ENCODE peak calls at places on chromosomes 7 and 10, in nine cellular contexts. J, L, I, D, P, A, Z, N and E are unnamed samples.
A peak's percentile ranks its signal among the peaks of the same experiment; 100 is the strongest.

GRCh38 chr10:1109795-1110673 is 53.8 kb downstream of the WDR37 start:
- DNase-seq in P (peak; percentile 61), J (peak; percentile 38), D (no peak), Z (peak; percentile 83), N (no peak), L (peak; percentile 88), A (peak; percentile 83), I (no peak), E (peak; percentile 21)

GRCh38 chr7:81684513-81685262 is 85.2 kb downstream of the HGF start:
- DNase-seq in A (peak; percentile 98), D (peak; percentile 30), Z (peak; percentile 79), P (no peak), L (peak; percentile 63), J (peak; percentile 50), N (peak; percentile 70), I (peak; percentile 93), E (peak; percentile 93)

GRCh38 chr10:53140516-53140915 is 367.9 kb upstream of the MBL2 start:
- DNase-seq in J (no peak), Z (no peak), I (no peak), L (no peak), P (no peak), N (no peak), A (peak; percentile 86), D (no peak), E (no peak)

GRCh38 chr10:133310789-133311188 is 2.1 kb downstream of the ZNF511 start:
- DNase-seq in P (no peak), Z (no peak), J (no peak), I (no peak), D (no peak), A (no peak), N (no peak), L (no peak), E (no peak)

GRCh38 chr7:133859191-133859590 is 267.9 kb upstream of the LRGUK start:
- DNase-seq in J (no peak), L (no peak), N (no peak), P (no peak), A (no peak), D (no peak), I (no peak), Z (no peak), E (no peak)

GRCh38 chr10:133400624-133401424 is 6.9 kb downstream of the MTG1 start:
- DNase-seq in J (no peak), I (no peak), N (no peak), L (no peak), D (no peak), P (no peak), A (no peak), Z (no peak), E (no peak)

GRCh38 chr10:126459878-126460481 is 71.7 kb upstream of the ADAM12 start:
- DNase-seq in I (no peak), L (no peak), P (no peak), J (no peak), N (no peak), A (peak; percentile 84), Z (no peak), D (no peak), E (no peak)

GRCh38 chr10:64626856-64627255 is 1105.7 kb downstream of the REEP3 start:
- DNase-seq in L (no peak), A (no peak), N (no peak), Z (no peak), I (no peak), D (no peak), J (no peak), P (no peak), E (no peak)

GRCh38 chr10:62735464-62736188 is 68.9 kb upstream of the ADO start:
- DNase-seq in D (no peak), A (peak; percentile 50), N (no peak), L (no peak), I (no peak), Z (no peak), P (no peak), J (no peak), E (no peak)

GRCh38 chr7:2710256-2710655 is 22.3 kb downstream of the AMZ1 start:
- DNase-seq in A (no peak), N (no peak), J (no peak), P (peak; percentile 69), I (no peak), L (no peak), Z (peak; percentile 53), D (no peak), E (no peak)

GRCh38 chr7:159151231-159151630 is 6.6 kb upstream of the VIPR2 start:
- DNase-seq in L (no peak), Z (no peak), N (no peak), A (no peak), P (no peak), D (no peak), I (no peak), J (no peak), E (no peak)

GRCh38 chr10:46543379-46544014 is 13.0 kb downstream of the GPRIN2 start:
- DNase-seq in J (peak; percentile 11), P (no peak), D (no peak), I (peak; percentile 31), A (no peak), N (peak; percentile 45), Z (peak; percentile 8), L (peak; percentile 31), E (no peak)

GRCh38 chr7:22943997-22944396 is 69.9 kb downstream of the HYCC1 start:
- DNase-seq in D (no peak), A (no peak), P (no peak), N (no peak), J (no peak), I (peak; percentile 40), Z (no peak), L (no peak), E (peak; percentile 23)

GRCh38 chr7:156609010-156609877 is 31.3 kb upstream of the RNF32 start:
- DNase-seq in L (no peak), Z (peak; percentile 61), A (no peak), D (no peak), N (no peak), I (no peak), J (no peak), P (no peak), E (no peak)

GRCh38 chr10:73840056-73840402 is 28.6 kb upstream of the NDST2 start:
- DNase-seq in J (no peak), A (no peak), P (no peak), Z (no peak), I (no peak), D (no peak), L (no peak), N (no peak), E (no peak)

GRCh38 chr10:103564799-103565365 is 71.4 kb downstream of the NEURL1 start:
- DNase-seq in N (no peak), L (peak; percentile 83), Z (peak; percentile 40), D (no peak), P (no peak), J (peak; percentile 55), A (no peak), I (no peak), E (no peak)

GRCh38 chr10:72316748-72317435 is 37.8 kb downstream of the DNAJB12 start:
- DNase-seq in J (peak; percentile 67), L (peak; percentile 79), P (no peak), N (peak; percentile 80), I (peak; percentile 80), A (no peak), D (no peak), Z (peak; percentile 84), E (peak; percentile 49)

GRCh38 chr10:91613411-91614253 is 19.2 kb downstream of the PPP1R3C start:
- DNase-seq in Z (no peak), N (no peak), L (peak; percentile 21), A (peak; percentile 90), D (no peak), P (no peak), J (no peak), I (no peak), E (no peak)

GRCh38 chr7:68547794-68548193 is 1050.5 kb upstream of the AUTS2 start:
- DNase-seq in P (no peak), I (no peak), D (no peak), J (no peak), Z (no peak), L (no peak), N (no peak), A (no peak), E (no peak)

GRCh38 chr10:107914450-107915276 is 750.2 kb upstream of the SORCS1 start:
- DNase-seq in D (no peak), A (peak; percentile 30), P (no peak), Z (peak; percentile 7), L (peak; percentile 74), I (no peak), N (peak; percentile 43), J (peak; percentile 14), E (no peak)

GRCh38 chr10:69004821-69005220 is 16.2 kb downstream of the KIFBP start:
- DNase-seq in Z (no peak), J (no peak), L (peak; percentile 16), N (no peak), A (no peak), I (no peak), P (no peak), D (no peak), E (no peak)

GRCh38 chr10:54585572-54585971 is 215.5 kb downstream of the PCDH15 start:
- DNase-seq in J (no peak), L (peak; percentile 0), D (no peak), A (peak; percentile 3), N (no peak), Z (no peak), I (no peak), P (no peak), E (no peak)

GRCh38 chr10:95440756-95441546 is 120.2 kb downstream of the SORBS1 start:
- DNase-seq in L (no peak), P (no peak), I (no peak), J (peak; percentile 35), N (no peak), Z (no peak), A (no peak), D (no peak), E (no peak)
- H3K27ac ChIP-seq in L (no peak overlapping the region), P (no peak overlapping the region), I (no peak overlapping the region), J (peak overlapping the region; percentile 51), N (no peak overlapping the region), Z (peak overlapping the region; percentile 87), A (no peak overlapping the region), D (no peak overlapping the region), E (no peak overlapping the region)

DNA sequence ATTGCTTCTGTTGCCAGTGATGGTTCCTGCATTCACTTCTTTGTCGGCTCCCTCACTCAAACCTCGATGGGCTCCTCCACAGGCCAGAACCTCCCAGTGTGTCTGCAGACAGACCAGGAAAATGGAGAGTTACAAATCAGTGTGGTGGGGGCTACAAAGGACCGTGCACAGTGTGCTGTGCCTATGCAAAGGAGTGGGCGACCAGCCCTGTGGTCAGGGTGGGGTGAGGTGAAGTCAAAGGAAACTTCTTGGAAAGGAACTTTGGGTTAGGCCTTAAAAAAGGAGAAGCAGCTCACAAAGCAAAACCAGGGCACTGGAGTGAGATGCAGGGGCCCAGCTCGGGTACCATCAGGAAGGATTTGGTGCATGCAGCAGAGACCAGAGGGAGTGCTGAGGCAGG is 304.3 kb upstream of the ZMIZ1 start:
- DNase-seq in N (no peak), P (no peak), I (peak; percentile 20), Z (no peak), J (no peak), L (no peak), A (no peak), D (no peak), E (no peak)
- H3K27ac ChIP-seq in N (peak overlapping the region; percentile 24), P (no peak overlapping the region), I (no peak overlapping the region), Z (peak overlapping the region; percentile 41), J (no peak overlapping the region), L (no peak overlapping the region), A (no peak overlapping the region), D (no peak overlapping the region), E (no peak overlapping the region)

GRCh38 chr7:4147931-4148620 is 534.0 kb upstream of the FOXK1 start:
- DNase-seq in J (no peak), A (no peak), P (no peak), N (no peak), Z (no peak), L (no peak), D (no peak), I (no peak), E (no peak)
- H3K27ac ChIP-seq in J (no peak overlapping the region), A (no peak overlapping the region), P (no peak overlapping the region), N (no peak overlapping the region), Z (no peak overlapping the region), L (no peak overlapping the region), D (no peak overlapping the region), I (no peak overlapping the region), E (no peak overlapping the region)

GRCh38 chr10:60281792-60282353 is 107.8 kb downstream of the ANK3 start:
- DNase-seq in L (peak; percentile 14), N (no peak), P (no peak), A (no peak), D (no peak), I (no peak), J (no peak), Z (no peak), E (no peak)
- H3K27ac ChIP-seq in L (peak overlapping the region; percentile 85), N (no peak overlapping the region), P (no peak overlapping the region), A (no peak overlapping the region), D (no peak overlapping the region), I (no peak overlapping the region), J (no peak overlapping the region), Z (no peak overlapping the region), E (no peak overlapping the region)